ENCODE peak calls at places on chromosomes 11 and 22, in five cellular contexts. One of them, this sample, is unnamed.

GRCh38 chr22:39206491-39206890 is 38.3 kb downstream of the PDGFB start:
- DNase-seq in GM12878: no peak
- DNase-seq in HepG2: no peak
- DNase-seq in neural progenitor cell: no peak
- DNase-seq in PC-9: no peak
- DNase-seq in this sample: no peak

GRCh38 chr11:23278121-23278520 is 417.8 kb upstream of the CCDC179 start:
- DNase-seq in PC-9: no peak
- DNase-seq in GM12878: no peak
- DNase-seq in HepG2: no peak
- DNase-seq in neural progenitor cell: no peak
- DNase-seq in this sample: peak

GRCh38 chr11:73288873-73289707 is 17.0 kb downstream of the P2RY6 start:
- DNase-seq in PC-9: peak
- DNase-seq in HepG2: peak
- DNase-seq in neural progenitor cell: peak
- DNase-seq in GM12878: peak
- DNase-seq in this sample: peak

GRCh38 chr11:43550714-43551113 is 129.8 kb upstream of the HSD17B12 start:
- DNase-seq in GM12878: no peak
- DNase-seq in HepG2: no peak
- DNase-seq in neural progenitor cell: no peak
- DNase-seq in PC-9: no peak
- DNase-seq in this sample: no peak

GRCh38 chr11:20360650-20361049 is 2.9 kb upstream of the HTATIP2 start:
- DNase-seq in HepG2: peak
- DNase-seq in neural progenitor cell: no peak
- DNase-seq in PC-9: peak
- DNase-seq in GM12878: peak
- DNase-seq in this sample: peak

GRCh38 chr11:34480339-34480738 is 33.3 kb downstream of the ELF5 start:
- DNase-seq in HepG2: no peak
- DNase-seq in PC-9: peak
- DNase-seq in GM12878: no peak
- DNase-seq in neural progenitor cell: no peak
- DNase-seq in this sample: peak

GRCh38 chr11:20075627-20076026 is 84.6 kb downstream of the DBX1 start:
- DNase-seq in neural progenitor cell: no peak
- DNase-seq in PC-9: no peak
- DNase-seq in HepG2: no peak
- DNase-seq in GM12878: no peak
- DNase-seq in this sample: no peak

GRCh38 chr11:75771646-75772410 is 3.2 kb downstream of the DGAT2 start:
- DNase-seq in HepG2: no peak
- DNase-seq in neural progenitor cell: no peak
- DNase-seq in GM12878: no peak
- DNase-seq in PC-9: no peak
- DNase-seq in this sample: peak

GRCh38 chr22:31346733-31347250 is 646 bp upstream of the PATZ1 start:
- DNase-seq in HepG2: peak
- DNase-seq in PC-9: peak
- DNase-seq in GM12878: no peak
- DNase-seq in neural progenitor cell: peak
- DNase-seq in this sample: peak

GRCh38 chr11:68457898-68458249 is 2.7 kb upstream of the PPP6R3 start:
- DNase-seq in GM12878: no peak
- DNase-seq in neural progenitor cell: no peak
- DNase-seq in HepG2: peak
- DNase-seq in PC-9: no peak
- DNase-seq in this sample: no peak

GRCh38 chr11:82174610-82175009 is 559.1 kb downstream of the FAM181B start:
- DNase-seq in neural progenitor cell: peak
- DNase-seq in GM12878: no peak
- DNase-seq in PC-9: no peak
- DNase-seq in HepG2: peak
- DNase-seq in this sample: no peak

GRCh38 chr22:46060292-46061123 is 83.5 kb upstream of the WNT7B start:
- DNase-seq in HepG2: no peak
- DNase-seq in neural progenitor cell: no peak
- DNase-seq in GM12878: no peak
- DNase-seq in PC-9: no peak
- DNase-seq in this sample: peak

GRCh38 chr11:21707116-21707769 is 485.6 kb upstream of the ANO5 start:
- DNase-seq in neural progenitor cell: no peak
- DNase-seq in HepG2: no peak
- DNase-seq in PC-9: no peak
- DNase-seq in GM12878: no peak
- DNase-seq in this sample: no peak

GRCh38 chr11:111535281-111535680 is 5.2 kb upstream of the LAYN start:
- DNase-seq in GM12878: no peak
- DNase-seq in HepG2: no peak
- DNase-seq in neural progenitor cell: no peak
- DNase-seq in PC-9: no peak
- DNase-seq in this sample: no peak

GRCh38 chr22:36386900-36387663 is 685 bp downstream of the MYH9 start:
- DNase-seq in PC-9: no peak
- DNase-seq in neural progenitor cell: peak
- DNase-seq in HepG2: no peak
- DNase-seq in GM12878: no peak
- DNase-seq in this sample: no peak

GRCh38 chr22:43085658-43086606 is 3.3 kb downstream of the TTLL1 start:
- DNase-seq in neural progenitor cell: no peak
- DNase-seq in PC-9: no peak
- DNase-seq in HepG2: no peak
- DNase-seq in GM12878: peak
- DNase-seq in this sample: no peak

GRCh38 chr11:17400048-17400775 is 11.8 kb upstream of the KCNJ11 start:
- DNase-seq in neural progenitor cell: no peak
- DNase-seq in GM12878: no peak
- DNase-seq in HepG2: no peak
- DNase-seq in PC-9: no peak
- DNase-seq in this sample: no peak

DNA sequence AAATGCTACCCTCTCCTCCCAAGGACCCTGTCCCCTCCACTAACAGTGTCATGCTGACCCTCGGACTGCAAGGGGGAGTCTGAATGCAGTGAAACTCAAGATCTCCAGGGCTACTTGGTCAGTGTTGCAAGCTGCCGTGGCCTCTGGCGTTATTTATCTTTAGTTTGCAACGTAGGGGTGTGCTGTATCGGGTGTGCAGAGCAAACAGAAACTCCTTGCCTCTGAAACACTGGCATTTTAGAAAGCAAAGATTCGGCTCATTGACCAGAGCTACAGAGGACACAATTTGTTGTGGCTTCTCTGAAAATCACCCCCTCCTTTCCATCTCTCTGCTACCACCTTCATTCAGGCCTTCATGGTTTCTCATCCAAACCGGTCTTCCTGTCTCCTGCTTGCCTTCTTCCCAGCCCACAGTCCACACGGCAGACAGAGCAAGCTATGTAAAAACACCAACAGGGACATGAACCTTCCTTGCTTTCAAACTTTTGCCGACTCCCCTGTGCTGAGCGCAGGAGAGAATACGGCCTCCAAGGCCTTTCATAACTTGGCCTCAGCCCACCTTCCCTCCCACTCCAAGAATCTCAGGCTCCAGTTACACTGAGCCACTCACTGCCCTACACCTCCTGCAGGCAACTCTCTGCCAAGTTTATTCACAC is 14.9 kb downstream of the FZD4 start:
- DNase-seq in GM12878: no peak
- DNase-seq in HepG2: peak
- DNase-seq in neural progenitor cell: no peak
- DNase-seq in PC-9: no peak
- DNase-seq in this sample: no peak
- TF ChIP-seq EZH2 in GM12878: no peak
- TF ChIP-seq EZH2 in HepG2: no peak
- TF ChIP-seq EZH2 in neural progenitor cell: no peak
- TF ChIP-seq EZH2 in PC-9: no peak
- TF ChIP-seq EZH2 in this sample: no peak

GRCh38 chr11:72247584-72247983 is 3.6 kb upstream of the PHOX2A start:
- DNase-seq in PC-9: no peak
- DNase-seq in GM12878: no peak
- DNase-seq in neural progenitor cell: no peak
- DNase-seq in HepG2: no peak
- DNase-seq in this sample: no peak

GRCh38 chr11:72244317-72245231 is 598 bp upstream of the PHOX2A start:
- DNase-seq in neural progenitor cell: peak
- DNase-seq in HepG2: no peak
- DNase-seq in GM12878: no peak
- DNase-seq in PC-9: no peak
- DNase-seq in this sample: no peak

GRCh38 chr11:72243567-72244316 is at the start of gene PHOX2A:
- DNase-seq in neural progenitor cell: peak
- DNase-seq in GM12878: no peak
- DNase-seq in HepG2: no peak
- DNase-seq in PC-9: no peak
- DNase-seq in this sample: no peak

GRCh38 chr11:72243173-72243566 is 806 bp downstream of the PHOX2A start:
- DNase-seq in HepG2: no peak
- DNase-seq in PC-9: no peak
- DNase-seq in GM12878: no peak
- DNase-seq in neural progenitor cell: no peak
- DNase-seq in this sample: no peak

DNA sequence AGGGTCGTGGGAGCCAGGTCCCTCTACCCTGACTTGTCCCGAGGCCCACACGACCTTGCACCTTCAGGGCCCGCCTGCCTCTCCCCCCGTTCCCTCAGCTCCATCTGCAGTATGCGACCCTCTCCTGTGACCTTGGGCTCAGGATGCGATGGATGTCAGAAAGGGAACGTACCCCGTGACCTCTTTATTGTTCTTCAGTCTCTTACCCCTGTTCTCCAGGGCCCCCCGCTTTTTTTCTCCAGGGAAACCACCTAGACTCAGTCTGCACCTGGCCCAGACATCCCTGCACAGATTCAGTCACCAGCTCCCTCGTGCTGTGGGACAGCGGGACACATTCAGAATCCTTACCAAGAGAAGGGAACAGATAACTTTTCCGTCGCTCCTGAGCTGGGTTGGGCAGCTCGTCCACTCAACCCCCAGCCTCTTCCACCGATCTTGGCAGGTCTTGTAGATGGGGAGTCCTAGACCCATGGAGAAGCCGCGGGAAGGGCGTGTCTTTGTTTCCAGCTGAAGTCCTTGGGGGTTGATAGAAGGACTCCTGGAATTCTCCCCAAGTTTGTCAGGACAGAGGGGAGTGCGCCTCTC is 1.3 kb upstream of the PHOX2A start:
- DNase-seq in HepG2: no peak
- DNase-seq in PC-9: no peak
- DNase-seq in neural progenitor cell: no peak
- DNase-seq in GM12878: no peak
- DNase-seq in this sample: no peak
- TF ChIP-seq EZH2 in HepG2: no peak
- TF ChIP-seq EZH2 in PC-9: no peak
- TF ChIP-seq EZH2 in neural progenitor cell: no peak
- TF ChIP-seq EZH2 in GM12878: no peak
- TF ChIP-seq EZH2 in this sample: no peak

GRCh38 chr11:7251487-7251835 is 243 bp upstream of the SYT9 start:
- DNase-seq in HepG2: no peak
- DNase-seq in GM12878: no peak
- DNase-seq in PC-9: no peak
- DNase-seq in neural progenitor cell: no peak
- DNase-seq in this sample: no peak
- TF ChIP-seq EZH2 in HepG2: no peak
- TF ChIP-seq EZH2 in GM12878: no peak
- TF ChIP-seq EZH2 in PC-9: no peak
- TF ChIP-seq EZH2 in neural progenitor cell: peak
- TF ChIP-seq EZH2 in this sample: no peak

GRCh38 chr11:62925745-62926668 is 4.8 kb upstream of the CHRM1 start:
- DNase-seq in GM12878: no peak
- DNase-seq in neural progenitor cell: peak
- DNase-seq in PC-9: no peak
- DNase-seq in HepG2: no peak
- DNase-seq in this sample: no peak
- TF ChIP-seq EZH2 in GM12878: no peak
- TF ChIP-seq EZH2 in neural progenitor cell: peak
- TF ChIP-seq EZH2 in PC-9: no peak
- TF ChIP-seq EZH2 in HepG2: no peak
- TF ChIP-seq EZH2 in this sample: peak